ENCODE peak calls at places on chromosomes 12 and 14, in six cellular contexts. L is GM19239; X is posterior cingulate gyrus; S is choroid plexus epithelial cell; T is OCI-M1; V is effector memory CD4-positive, alpha-beta T cell. I is an unnamed sample.

GRCh38 chr12:45727994-45728624 is 1.4 kb upstream of the ARID2 start:
- DNase-seq in L (no peak), X (no peak), S (no peak), T (no peak), V (no peak), I (no peak)

GRCh38 chr14:94936411-94936892 is 166.5 kb upstream of the GSC start:
- DNase-seq in L (no peak), X (peak; percentile 92), S (peak; percentile 24), T (no peak), V (no peak), I (no peak)

GRCh38 chr14:67418368-67419174 is 6.6 kb upstream of the PLEK2 start:
- DNase-seq in L (no peak), X (no peak), S (no peak), T (peak; percentile 44), V (no peak), I (no peak)

GRCh38 chr12:80848858-80849257 is 88.9 kb downstream of the LIN7A start:
- DNase-seq in L (no peak), X (no peak), S (no peak), T (no peak), V (no peak), I (no peak)

GRCh38 chr12:112961074-112961473 is 17.2 kb upstream of the OAS2 start:
- DNase-seq in L (no peak), X (no peak), S (no peak), T (no peak), V (no peak), I (no peak)

GRCh38 chr14:21095430-21096205 is 2.8 kb downstream of the ZNF219 start:
- DNase-seq in L (no peak), X (no peak), S (peak; percentile 22), T (peak; percentile 24), V (no peak), I (peak; percentile 30)

GRCh38 chr14:68810173-68811153 is 17.6 kb upstream of the ZFP36L1 start:
- DNase-seq in L (no peak), X (no peak), S (no peak), T (no peak), V (no peak), I (no peak)

GRCh38 chr12:100799770-100800169 is 5.2 kb downstream of the ANO4 start:
- DNase-seq in L (no peak), X (no peak), S (no peak), T (no peak), V (no peak), I (no peak)

GRCh38 chr14:100729982-100730381 is 3.3 kb downstream of the DLK1 start:
- DNase-seq in L (no peak), X (no peak), S (no peak), T (no peak), V (no peak), I (no peak)

GRCh38 chr12:52211716-52212585 is 20.1 kb upstream of the KRT80 start:
- DNase-seq in L (no peak), X (no peak), S (no peak), T (no peak), V (no peak), I (no peak)

GRCh38 chr14:67187826-67188225 is 1.4 kb upstream of the GARIN2 start:
- DNase-seq in L (no peak), X (no peak), S (peak; percentile 90), T (no peak), V (no peak), I (no peak)

GRCh38 chr14:24398943-24399801 is at the start of gene NYNRIN:
- DNase-seq in L (no peak), X (no peak), S (peak; percentile 40), T (no peak), V (peak; percentile 28), I (no peak)

GRCh38 chr14:91835920-91836843 is 31.2 kb downstream of the TC2N start:
- DNase-seq in L (peak; percentile 36), X (peak; percentile 70), S (peak; percentile 20), T (no peak), V (peak; percentile 82), I (no peak)

GRCh38 chr12:51921017-51921725 is 13.9 kb downstream of the ACVRL1 start:
- DNase-seq in L (no peak), X (no peak), S (no peak), T (no peak), V (no peak), I (no peak)

GRCh38 chr12:108360487-108360886 is 21.4 kb upstream of the CMKLR1 start:
- DNase-seq in L (no peak), X (no peak), S (peak; percentile 71), T (no peak), V (no peak), I (no peak)

GRCh38 chr12:98908866-98909265 is 263.8 kb downstream of the APAF1 start:
- DNase-seq in L (no peak), X (no peak), S (no peak), T (no peak), V (no peak), I (no peak)

GRCh38 chr12:52223411-52224039 is 9.5 kb upstream of the KRT7 start:
- DNase-seq in L (no peak), X (no peak), S (no peak), T (no peak), V (no peak), I (no peak)

GRCh38 chr12:66060361-66060907 is 70.1 kb downstream of the LLPH start:
- DNase-seq in L (no peak), X (no peak), S (no peak), T (no peak), V (no peak), I (no peak)

GRCh38 chr12:7915911-7916403 is 20.0 kb downstream of the SLC2A3 start:
- DNase-seq in L (no peak), X (no peak), S (no peak), T (no peak), V (no peak), I (peak; percentile 7)